ENCODE peak calls at places on chromosomes 5 and 9, in five cellular contexts. One of them, this sample, is unnamed.

GRCh38 chr5:128304121-128304520 is 220.6 kb downstream of the SLC12A2 start:
- DNase-seq in pancreas: no peak
- DNase-seq in tibial nerve: no peak
- DNase-seq in Caco-2: no peak
- DNase-seq in WERI-Rb-1: peak; percentile 34
- DNase-seq in this sample: no peak

GRCh38 chr9:93978498-93978897 is 23.3 kb upstream of the BARX1 start:
- DNase-seq in WERI-Rb-1: no peak
- DNase-seq in tibial nerve: no peak
- DNase-seq in Caco-2: no peak
- DNase-seq in pancreas: no peak
- DNase-seq in this sample: no peak

GRCh38 chr5:9557696-9558095 is 11.8 kb upstream of the SEMA5A start:
- DNase-seq in Caco-2: peak; percentile 51
- DNase-seq in tibial nerve: no peak
- DNase-seq in WERI-Rb-1: no peak
- DNase-seq in pancreas: no peak
- DNase-seq in this sample: no peak

GRCh38 chr5:135106610-135107009 is 72.6 kb upstream of the PITX1 start:
- DNase-seq in tibial nerve: no peak
- DNase-seq in Caco-2: no peak
- DNase-seq in WERI-Rb-1: no peak
- DNase-seq in pancreas: no peak
- DNase-seq in this sample: no peak

GRCh38 chr5:159965031-159965837 is 43.7 kb upstream of the TTC1 start:
- DNase-seq in Caco-2: peak; percentile 44
- DNase-seq in WERI-Rb-1: peak; percentile 58
- DNase-seq in tibial nerve: no peak
- DNase-seq in pancreas: no peak
- DNase-seq in this sample: peak; percentile 38

GRCh38 chr9:93826209-93826608 is 128.9 kb downstream of the BARX1 start:
- DNase-seq in Caco-2: no peak
- DNase-seq in tibial nerve: no peak
- DNase-seq in WERI-Rb-1: peak; percentile 7
- DNase-seq in pancreas: peak; percentile 11
- DNase-seq in this sample: no peak

GRCh38 chr5:127060470-127060985 is 12.8 kb downstream of the C5orf63 start:
- DNase-seq in pancreas: no peak
- DNase-seq in tibial nerve: no peak
- DNase-seq in Caco-2: no peak
- DNase-seq in WERI-Rb-1: no peak
- DNase-seq in this sample: no peak

GRCh38 chr9:137012694-137013570 is 15.1 kb downstream of the ABCA2 start:
- DNase-seq in pancreas: no peak
- DNase-seq in tibial nerve: no peak
- DNase-seq in Caco-2: no peak
- DNase-seq in WERI-Rb-1: no peak
- DNase-seq in this sample: no peak

GRCh38 chr5:6747103-6747502 is 33.9 kb downstream of the TENT4A start:
- DNase-seq in WERI-Rb-1: no peak
- DNase-seq in pancreas: no peak
- DNase-seq in tibial nerve: no peak
- DNase-seq in Caco-2: no peak
- DNase-seq in this sample: no peak

GRCh38 chr5:118620201-118620600 is 368.1 kb downstream of the DTWD2 start:
- DNase-seq in Caco-2: no peak
- DNase-seq in WERI-Rb-1: no peak
- DNase-seq in pancreas: no peak
- DNase-seq in tibial nerve: no peak
- DNase-seq in this sample: no peak

GRCh38 chr9:6194934-6195333 is 20.7 kb upstream of the IL33 start:
- DNase-seq in Caco-2: no peak
- DNase-seq in tibial nerve: no peak
- DNase-seq in WERI-Rb-1: no peak
- DNase-seq in pancreas: no peak
- DNase-seq in this sample: no peak

GRCh38 chr9:37350486-37351190 is 71.9 kb upstream of the GRHPR start:
- DNase-seq in WERI-Rb-1: no peak
- DNase-seq in pancreas: no peak
- DNase-seq in tibial nerve: no peak
- DNase-seq in Caco-2: no peak
- DNase-seq in this sample: no peak

GRCh38 chr5:114789773-114790402 is 379.8 kb downstream of the TRIM36 start:
- DNase-seq in Caco-2: no peak
- DNase-seq in WERI-Rb-1: no peak
- DNase-seq in tibial nerve: no peak
- DNase-seq in pancreas: no peak
- DNase-seq in this sample: no peak

GRCh38 chr9:134535171-134535570 is 106.4 kb upstream of the COL5A1 start:
- DNase-seq in pancreas: no peak
- DNase-seq in Caco-2: no peak
- DNase-seq in WERI-Rb-1: no peak
- DNase-seq in tibial nerve: no peak
- DNase-seq in this sample: no peak

GRCh38 chr9:134536101-134536900 is 105.3 kb upstream of the COL5A1 start:
- DNase-seq in Caco-2: no peak
- DNase-seq in pancreas: no peak
- DNase-seq in tibial nerve: no peak
- DNase-seq in WERI-Rb-1: no peak
- DNase-seq in this sample: no peak

GRCh38 chr9:134534661-134535080 is 106.9 kb upstream of the COL5A1 start:
- DNase-seq in tibial nerve: no peak
- DNase-seq in Caco-2: no peak
- DNase-seq in pancreas: no peak
- DNase-seq in WERI-Rb-1: no peak
- DNase-seq in this sample: no peak

GRCh38 chr9:134532084-134532483 is 109.5 kb upstream of the COL5A1 start:
- DNase-seq in Caco-2: no peak
- DNase-seq in tibial nerve: no peak
- DNase-seq in WERI-Rb-1: no peak
- DNase-seq in pancreas: no peak
- DNase-seq in this sample: no peak

GRCh38 chr9:134533850-134534585 is 107.6 kb upstream of the COL5A1 start:
- DNase-seq in tibial nerve: peak; percentile 5
- DNase-seq in Caco-2: no peak
- DNase-seq in pancreas: no peak
- DNase-seq in WERI-Rb-1: no peak
- DNase-seq in this sample: no peak
- H3K4me3 ChIP-seq in tibial nerve: no peak overlapping the region
- H3K4me3 ChIP-seq in Caco-2: no peak overlapping the region
- H3K4me3 ChIP-seq in pancreas: no peak overlapping the region
- H3K4me3 ChIP-seq in WERI-Rb-1: no peak overlapping the region
- H3K4me3 ChIP-seq in this sample: no peak overlapping the region

GRCh38 chr5:120684749-120685415 is 220.8 kb downstream of the PRR16 start:
- DNase-seq in Caco-2: no peak
- DNase-seq in WERI-Rb-1: peak; percentile 31
- DNase-seq in tibial nerve: no peak
- DNase-seq in pancreas: no peak
- DNase-seq in this sample: no peak
- TF ChIP-seq CTCF in Caco-2: peak; percentile 12
- TF ChIP-seq CTCF in WERI-Rb-1: peak; percentile 61
- TF ChIP-seq CTCF in tibial nerve: no peak
- TF ChIP-seq CTCF in pancreas: no peak
- TF ChIP-seq CTCF in this sample: no peak

GRCh38 chr9:89405832-89406231 is 87.5 kb downstream of the SECISBP2 start:
- DNase-seq in WERI-Rb-1: no peak
- DNase-seq in pancreas: no peak
- DNase-seq in Caco-2: no peak
- DNase-seq in tibial nerve: no peak
- DNase-seq in this sample: no peak
- H3K4me3 ChIP-seq in WERI-Rb-1: no peak overlapping the region
- H3K4me3 ChIP-seq in pancreas: no peak overlapping the region
- H3K4me3 ChIP-seq in Caco-2: no peak overlapping the region
- H3K4me3 ChIP-seq in tibial nerve: no peak overlapping the region
- H3K4me3 ChIP-seq in this sample: no peak overlapping the region

GRCh38 chr5:18285257-18285656 is 651.0 kb downstream of the TAF11L14 start:
- DNase-seq in Caco-2: no peak
- DNase-seq in tibial nerve: no peak
- DNase-seq in pancreas: no peak
- DNase-seq in WERI-Rb-1: no peak
- DNase-seq in this sample: no peak

GRCh38 chr5:18276939-18277338 is 642.7 kb downstream of the TAF11L14 start:
- DNase-seq in Caco-2: no peak
- DNase-seq in WERI-Rb-1: peak; percentile 14
- DNase-seq in pancreas: no peak
- DNase-seq in tibial nerve: no peak
- DNase-seq in this sample: no peak

DNA sequence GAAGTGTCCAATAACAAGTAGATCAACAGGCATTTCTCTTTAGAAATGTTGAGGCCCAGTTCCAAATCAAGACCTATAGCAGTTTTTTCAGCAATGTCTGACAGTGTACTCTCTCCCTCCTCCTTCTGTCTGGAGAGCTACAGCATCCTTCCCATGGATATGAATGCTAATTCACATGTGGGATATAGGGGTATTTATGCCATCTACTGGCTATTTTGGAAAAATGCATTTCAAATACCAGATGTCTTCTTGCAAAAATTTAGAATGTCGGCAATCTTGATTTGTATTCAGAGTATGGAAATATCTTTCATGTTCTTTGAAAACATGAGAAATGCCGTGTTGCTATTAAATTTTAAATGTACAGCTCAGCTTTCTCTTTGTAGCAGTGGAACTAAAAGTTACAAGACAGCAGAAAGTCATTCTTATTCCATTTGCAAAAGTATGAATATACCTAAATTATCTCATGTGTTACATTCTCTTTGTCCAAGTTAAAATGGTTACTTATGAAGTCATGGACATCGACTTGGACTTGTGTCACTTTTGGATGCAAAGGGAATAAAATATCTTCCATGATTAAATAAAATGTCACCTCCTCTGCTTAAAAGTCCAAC is 647.8 kb downstream of the TAF11L14 start:
- DNase-seq in Caco-2: no peak
- DNase-seq in tibial nerve: no peak
- DNase-seq in pancreas: no peak
- DNase-seq in WERI-Rb-1: no peak
- DNase-seq in this sample: no peak
- TF ChIP-seq CTCF in Caco-2: peak; percentile 29
- TF ChIP-seq CTCF in tibial nerve: no peak
- TF ChIP-seq CTCF in pancreas: no peak
- TF ChIP-seq CTCF in WERI-Rb-1: peak; percentile 40
- TF ChIP-seq CTCF in this sample: peak; percentile 35

DNA sequence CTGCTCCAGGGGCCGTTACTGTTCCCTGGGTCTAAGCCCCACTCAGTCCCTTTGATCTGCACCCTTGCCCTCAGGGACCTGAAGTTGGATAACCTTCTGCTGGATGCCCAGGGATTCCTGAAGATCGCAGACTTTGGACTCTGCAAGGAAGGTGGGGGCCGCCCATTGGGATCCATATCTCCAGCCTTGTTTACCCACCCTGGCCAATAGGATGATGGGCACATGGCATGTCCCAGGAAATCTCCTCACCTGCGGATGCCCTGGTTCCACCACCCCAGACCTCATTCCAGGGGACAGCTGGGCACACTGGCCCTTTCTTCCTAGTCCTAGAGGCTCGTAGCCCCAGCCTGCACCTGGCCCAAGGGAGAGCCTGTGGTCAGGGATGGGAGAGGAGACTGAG is 5.5 kb downstream of the ZDHHC12 start:
- DNase-seq in WERI-Rb-1: no peak
- DNase-seq in tibial nerve: no peak
- DNase-seq in pancreas: no peak
- DNase-seq in Caco-2: peak; percentile 78
- DNase-seq in this sample: no peak
- H3K4me3 ChIP-seq in WERI-Rb-1: no peak overlapping the region
- H3K4me3 ChIP-seq in tibial nerve: no peak overlapping the region
- H3K4me3 ChIP-seq in pancreas: no peak overlapping the region
- H3K4me3 ChIP-seq in Caco-2: no peak overlapping the region
- H3K4me3 ChIP-seq in this sample: no peak overlapping the region

GRCh38 chr5:141669519-141669918 is 12.5 kb downstream of the ARAP3 start:
- DNase-seq in Caco-2: no peak
- DNase-seq in tibial nerve: no peak
- DNase-seq in WERI-Rb-1: no peak
- DNase-seq in pancreas: no peak
- DNase-seq in this sample: no peak
- TF ChIP-seq CTCF in Caco-2: no peak
- TF ChIP-seq CTCF in tibial nerve: no peak
- TF ChIP-seq CTCF in WERI-Rb-1: peak; percentile 49
- TF ChIP-seq CTCF in pancreas: no peak
- TF ChIP-seq CTCF in this sample: no peak

DNA sequence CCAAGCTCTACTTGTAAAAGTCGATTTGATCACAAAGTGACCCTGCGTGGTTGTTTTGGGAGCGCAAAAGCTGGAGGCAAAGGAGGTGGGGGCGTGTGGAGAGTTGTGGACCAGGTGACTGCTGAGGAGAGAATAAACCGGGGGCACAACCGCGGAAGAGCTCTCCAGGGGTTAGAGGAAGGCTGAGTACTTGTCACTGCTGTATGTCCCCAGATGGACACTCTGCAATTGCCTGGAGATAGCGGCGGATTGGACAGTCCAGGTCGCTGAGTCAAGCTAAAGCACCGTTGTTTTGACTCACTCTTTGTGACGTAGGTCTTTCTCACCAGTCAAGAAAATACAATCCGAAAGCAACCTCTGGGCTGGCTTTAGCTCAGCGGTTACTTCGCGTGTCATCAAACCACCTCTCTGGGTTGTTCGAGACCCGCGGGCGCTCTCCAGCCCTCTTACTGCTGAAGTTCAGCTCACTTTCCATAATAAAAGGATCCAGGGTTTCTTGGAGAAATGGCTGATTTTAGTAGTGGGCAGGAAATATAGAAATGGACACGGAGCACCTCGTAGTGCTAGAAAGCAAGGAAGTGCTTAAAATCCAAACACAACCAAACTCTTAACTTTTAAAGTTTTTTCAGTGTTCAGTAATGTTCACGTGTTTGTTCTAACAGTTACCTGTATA is 25.7 kb downstream of the ZMAT2 start:
- DNase-seq in Caco-2: peak; percentile 87
- DNase-seq in WERI-Rb-1: no peak
- DNase-seq in pancreas: peak; percentile 63
- DNase-seq in tibial nerve: no peak
- DNase-seq in this sample: peak; percentile 31
- H3K4me3 ChIP-seq in Caco-2: peak overlapping the region; percentile 8
- H3K4me3 ChIP-seq in WERI-Rb-1: no peak overlapping the region
- H3K4me3 ChIP-seq in pancreas: peak overlapping the region; percentile 16
- H3K4me3 ChIP-seq in tibial nerve: no peak overlapping the region
- H3K4me3 ChIP-seq in this sample: no peak overlapping the region

GRCh38 chr9:138015021-138015829 is 137.6 kb downstream of the CACNA1B start:
- DNase-seq in WERI-Rb-1: no peak
- DNase-seq in pancreas: no peak
- DNase-seq in Caco-2: no peak
- DNase-seq in tibial nerve: no peak
- DNase-seq in this sample: no peak

GRCh38 chr9:138014570-138014958 is 137.0 kb downstream of the CACNA1B start:
- DNase-seq in Caco-2: no peak
- DNase-seq in WERI-Rb-1: no peak
- DNase-seq in pancreas: no peak
- DNase-seq in tibial nerve: no peak
- DNase-seq in this sample: peak; percentile 44

GRCh38 chr9:138011951-138012500 is 134.4 kb downstream of the CACNA1B start:
- DNase-seq in Caco-2: no peak
- DNase-seq in pancreas: no peak
- DNase-seq in WERI-Rb-1: no peak
- DNase-seq in tibial nerve: no peak
- DNase-seq in this sample: no peak

GRCh38 chr9:138016406-138017187 is 139.0 kb downstream of the CACNA1B start:
- DNase-seq in WERI-Rb-1: no peak
- DNase-seq in pancreas: no peak
- DNase-seq in tibial nerve: no peak
- DNase-seq in Caco-2: no peak
- DNase-seq in this sample: no peak

GRCh38 chr9:138013836-138014569 is 136.4 kb downstream of the CACNA1B start:
- DNase-seq in tibial nerve: no peak
- DNase-seq in WERI-Rb-1: no peak
- DNase-seq in Caco-2: no peak
- DNase-seq in pancreas: no peak
- DNase-seq in this sample: peak; percentile 56
- TF ChIP-seq CTCF in tibial nerve: no peak
- TF ChIP-seq CTCF in WERI-Rb-1: no peak
- TF ChIP-seq CTCF in Caco-2: no peak
- TF ChIP-seq CTCF in pancreas: no peak
- TF ChIP-seq CTCF in this sample: no peak